ENCODE peak calls at places on chromosomes 13 and 19, in four cellular contexts. T, Q, Z and I are unnamed samples. For H3K27me3, the result is how much of the 10 kb centered on the place peaks cover.

GRCh38 chr19:11096210-11096841 is 7.1 kb downstream of the LDLR start:
- DNase-seq in Q (peak), Z (no peak), T (no peak), I (peak)

GRCh38 chr13:113551081-113552000 is 33.2 kb upstream of the TFDP1 start:
- DNase-seq in Z (no peak), T (no peak), Q (no peak), I (no peak)

GRCh38 chr19:38710416-38710702 is 33.9 kb downstream of the CAPN12 start:
- DNase-seq in Q (no peak), T (no peak), Z (no peak), I (no peak)

GRCh38 chr13:37510441-37510840 is 88.1 kb downstream of the POSTN start:
- DNase-seq in T (no peak), Z (no peak), Q (no peak), I (no peak)

GRCh38 chr19:14772467-14772866 is 5.9 kb downstream of the ADGRE2 start:
- DNase-seq in Q (no peak), T (no peak), Z (no peak), I (no peak)

GRCh38 chr13:72463561-72463960 is 263.9 kb downstream of the MZT1 start:
- DNase-seq in Z (peak), T (no peak), Q (no peak), I (no peak)

GRCh38 chr13:37695200-37695599 is 96.6 kb upstream of the POSTN start:
- DNase-seq in T (no peak), Q (no peak), Z (no peak), I (no peak)

GRCh38 chr13:113086031-113086750 is 19.4 kb upstream of the F7 start:
- DNase-seq in Z (no peak), T (no peak), Q (no peak), I (peak)

GRCh38 chr19:49441960-49442350 is 628 bp upstream of the SLC17A7 start:
- DNase-seq in Z (no peak), T (no peak), Q (no peak), I (no peak)

GRCh38 chr19:2424686-2425621 is 2.4 kb downstream of the TIMM13 start:
- DNase-seq in T (no peak), Q (no peak), Z (peak), I (peak)

GRCh38 chr13:94707400-94708021 is 4.8 kb downstream of the SOX21 start:
- DNase-seq in T (no peak), Q (no peak), Z (peak), I (no peak)
- H3K27me3 ChIP-seq in T (half or more), Q (half or more), Z (half or more), I (half or more)

DNA sequence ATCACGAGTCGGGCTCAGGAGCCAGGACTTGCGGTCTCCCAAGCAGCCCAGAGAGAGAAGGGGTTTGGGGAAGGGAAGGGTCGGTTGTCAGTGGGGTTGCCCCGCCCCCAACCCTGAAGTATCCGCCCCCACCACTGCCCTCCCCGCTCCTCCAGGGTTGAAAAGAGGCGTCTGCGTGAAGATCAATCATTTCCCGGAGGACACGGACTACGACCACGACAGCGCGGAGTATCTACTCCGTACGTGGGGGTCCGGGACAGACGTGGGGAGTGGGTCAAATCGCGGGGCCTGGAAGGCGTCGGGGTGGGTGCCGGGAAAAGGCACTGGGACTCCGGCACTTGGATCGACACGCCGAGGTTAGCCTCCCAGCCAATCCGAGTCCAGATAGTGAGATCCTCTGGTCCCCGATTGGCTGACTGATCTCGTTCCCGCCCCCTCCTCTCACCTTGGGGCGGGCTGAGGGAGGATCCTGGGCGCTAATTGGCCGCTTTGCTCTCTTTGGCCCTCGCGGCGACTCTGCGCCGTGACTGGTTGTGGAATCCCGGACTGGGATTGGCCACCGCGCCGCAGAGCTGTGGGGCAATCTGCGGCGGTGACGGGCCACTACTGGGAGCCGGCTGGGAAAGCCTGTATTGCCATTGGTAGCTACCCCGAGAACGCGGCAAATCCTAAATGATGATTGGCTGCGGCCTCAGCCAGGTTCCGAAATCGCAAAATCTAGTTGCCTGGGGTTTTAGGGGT is 13.3 kb upstream of the CACNG6 start:
- DNase-seq in Q (peak), T (no peak), Z (no peak), I (peak)
- H3K27me3 ChIP-seq in Q (under half), T (under half), Z (under half), I (under half)

GRCh38 chr19:7763696-7764095 is 653 bp downstream of the CLEC4M start:
- DNase-seq in Z (no peak), Q (no peak), T (no peak), I (no peak)
- H3K27me3 ChIP-seq in Z (under half), Q (under half), T (under half), I (under half)

GRCh38 chr19:33242129-33242528 is 16.5 kb upstream of the SLC7A10 start:
- DNase-seq in Z (no peak), Q (no peak), T (no peak), I (no peak)

GRCh38 chr19:33240181-33240771 is 14.6 kb upstream of the SLC7A10 start:
- DNase-seq in Z (no peak), T (no peak), Q (no peak), I (no peak)

GRCh38 chr19:33241530-33242101 is 16.0 kb upstream of the SLC7A10 start:
- DNase-seq in Z (no peak), Q (peak), T (peak), I (peak)

GRCh38 chr19:33239223-33239975 is 13.7 kb upstream of the SLC7A10 start:
- DNase-seq in Z (no peak), T (no peak), Q (no peak), I (no peak)

DNA sequence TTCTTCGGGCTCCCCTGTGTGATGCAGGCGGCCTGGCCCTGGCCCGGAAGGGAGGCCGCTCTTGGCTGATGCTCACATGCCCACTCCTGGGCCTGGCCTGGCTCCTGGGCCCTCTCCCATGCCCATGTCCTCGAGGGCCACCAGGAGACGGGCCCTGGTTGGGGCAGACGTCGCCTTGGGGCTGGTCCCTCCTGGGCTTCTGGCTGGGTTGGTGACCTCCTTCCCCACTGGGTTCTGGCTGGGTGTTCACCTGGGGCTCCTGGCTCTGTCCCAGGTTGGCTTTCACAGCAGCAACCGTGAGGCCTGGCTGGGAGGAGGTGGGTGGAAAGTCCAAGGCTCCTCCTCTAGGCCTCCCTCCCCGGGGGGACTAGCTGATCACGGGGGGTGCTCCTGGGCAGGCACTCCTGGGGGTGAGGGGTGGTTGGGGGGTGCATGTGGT is 15.5 kb upstream of the SLC7A10 start:
- DNase-seq in T (no peak), Z (no peak), Q (no peak), I (no peak)
- H3K27me3 ChIP-seq in T (under half), Z (under half), Q (under half), I (under half)

GRCh38 chr19:41584260-41584810 is 8.4 kb downstream of the CEACAM21 start:
- DNase-seq in Z (no peak), Q (no peak), T (no peak), I (no peak)
- H3K27me3 ChIP-seq in Z (under half), Q (under half), T (under half), I (under half)

GRCh38 chr13:111022241-111022640 is 92.9 kb upstream of the ARHGEF7 start:
- DNase-seq in Q (no peak), Z (no peak), T (no peak), I (no peak)
- H3K27me3 ChIP-seq in Q (under half), Z (under half), T (under half), I (under half)